ENCODE peak calls at places on chromosomes 3 and 15, in six cellular contexts. T is K562, C is transverse colon, W is stomach, G is sigmoid colon, R is esophagus muscularis mucosa. J is an unnamed sample.

GRCh38 chr3:128237348-128238099 is 84.2 kb downstream of the EEFSEC start:
- DNase-seq in R (no peak), C (no peak), G (no peak), W (no peak), T (no peak), J (no peak)

GRCh38 chr3:37457392-37458065 is 283.1 kb upstream of the LRRFIP2 start:
- DNase-seq in W (no peak), R (no peak), T (no peak), C (no peak), G (no peak), J (no peak)

GRCh38 chr15:70754862-70755261 is 8.5 kb downstream of the UACA start:
- DNase-seq in W (no peak), G (no peak), T (no peak), C (no peak), R (no peak), J (no peak)

GRCh38 chr15:70343961-70344360 is 246.2 kb upstream of the TLE3 start:
- DNase-seq in T (no peak), R (peak), W (no peak), C (no peak), G (no peak), J (no peak)

GRCh38 chr3:125148836-125149235 is 63.7 kb downstream of the SLC12A8 start:
- DNase-seq in C (peak), T (no peak), W (no peak), R (no peak), G (peak), J (no peak)

GRCh38 chr3:159114582-159114981 is 312.7 kb downstream of the MFSD1 start:
- DNase-seq in R (no peak), T (no peak), G (no peak), W (no peak), C (no peak), J (no peak)

GRCh38 chr3:143358793-143359491 is 239.4 kb downstream of the CHST2 start:
- DNase-seq in W (no peak), T (no peak), R (no peak), C (no peak), G (no peak), J (no peak)

GRCh38 chr3:170301404-170301803 is 56.1 kb upstream of the SKIL start:
- DNase-seq in R (no peak), C (no peak), G (no peak), T (no peak), W (no peak), J (no peak)

GRCh38 chr3:69092030-69092513 is 7.3 kb downstream of the ARL6IP5 start:
- DNase-seq in W (no peak), T (no peak), R (no peak), G (no peak), C (no peak), J (no peak)

GRCh38 chr15:90681056-90681455 is 36.1 kb upstream of the BLM start:
- DNase-seq in T (no peak), R (no peak), C (no peak), G (no peak), W (no peak), J (no peak)

GRCh38 chr15:83378921-83379561 is 68.1 kb upstream of the SH3GL3 start:
- DNase-seq in C (no peak), T (no peak), R (no peak), G (no peak), W (no peak), J (no peak)

GRCh38 chr3:195160257-195160898 is 110.6 kb downstream of the XXYLT1 start:
- DNase-seq in W (no peak), C (no peak), T (no peak), R (no peak), G (no peak), J (no peak)
- TF ChIP-seq POLR2AphosphoS5 in W (peak), C (peak), T (no peak), R (peak), G (peak), J (no peak)

GRCh38 chr3:187288176-187288893 is 3.2 kb downstream of the MASP1 start:
- DNase-seq in R (peak), T (no peak), C (no peak), G (no peak), W (no peak), J (no peak)
- TF ChIP-seq POLR2A in R (no peak), T (no peak), C (no peak), G (no peak), W (no peak), J (no peak)

DNA sequence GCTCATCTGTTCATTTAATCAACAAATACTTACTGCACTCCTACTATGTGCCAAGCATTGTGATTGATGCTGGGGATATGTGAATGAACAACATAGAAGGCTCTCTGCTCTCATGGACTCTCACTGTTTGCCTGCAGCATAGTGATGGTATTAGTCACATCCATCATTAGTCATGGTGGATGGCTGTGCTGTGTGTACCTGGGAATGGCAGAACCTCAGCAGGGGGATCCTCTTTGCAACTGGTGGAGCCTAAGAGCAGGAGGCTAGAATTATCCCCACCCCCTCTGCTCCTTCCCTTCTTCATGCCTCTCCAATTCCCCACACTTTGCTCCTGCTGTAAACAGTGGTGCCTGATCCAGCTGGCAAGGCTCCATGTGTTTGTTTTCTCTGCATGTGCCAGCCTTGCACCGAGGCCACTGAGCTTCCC is 20.5 kb downstream of the BOC start:
- DNase-seq in G (no peak), W (no peak), C (no peak), T (no peak), R (no peak), J (no peak)
- TF ChIP-seq POLR2AphosphoS5 in G (no peak), W (no peak), C (no peak), T (no peak), R (peak), J (no peak)

DNA sequence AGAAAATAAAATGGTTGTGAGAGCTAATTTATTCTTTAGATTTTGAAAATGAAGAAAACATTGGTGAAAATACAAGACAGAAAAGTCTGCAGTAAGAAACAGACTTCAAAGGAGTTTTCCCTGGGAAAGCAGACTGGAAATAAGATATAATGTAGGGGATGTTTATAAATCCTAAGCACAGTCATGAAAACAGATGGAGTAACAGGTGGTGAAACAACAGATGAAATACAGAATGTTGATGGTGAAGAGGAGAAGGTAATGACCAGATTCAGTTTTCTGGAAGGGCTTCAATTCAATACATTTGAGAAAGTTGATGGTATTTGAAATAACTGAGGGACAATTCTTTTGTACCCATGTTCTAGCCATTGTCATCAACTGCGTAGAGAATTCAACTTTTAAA is 353.9 kb downstream of the CHL1 start:
- DNase-seq in C (no peak), G (no peak), W (no peak), T (no peak), R (no peak), J (no peak)
- TF ChIP-seq POLR2A in C (no peak), G (no peak), W (no peak), T (no peak), R (no peak), J (no peak)

GRCh38 chr3:23159929-23160328 is 43.2 kb upstream of the UBE2E2 start:
- DNase-seq in T (no peak), G (no peak), W (no peak), R (no peak), C (no peak), J (no peak)
- TF ChIP-seq POLR2AphosphoS5 in T (no peak), G (peak), W (no peak), R (peak), C (no peak), J (no peak)

J was measured in GM12891.